ENCODE peak calls at places on chromosome 22, in six cellular contexts. K, Q, Y, V, O and W are unnamed samples.

GRCh38 chr22:35739642-35740041 is 22.0 kb downstream of the APOL5 start:
- DNase-seq in O (no peak), K (peak; percentile 44), V (no peak), Q (no peak), Y (no peak), W (no peak)

GRCh38 chr22:19079691-19080090 is 42.5 kb downstream of the DGCR2 start:
- DNase-seq in O (no peak), Q (no peak), K (no peak), V (no peak), Y (no peak), W (no peak)

GRCh38 chr22:47553436-47553835 is 791.0 kb downstream of the TBC1D22A start:
- DNase-seq in Q (no peak), Y (no peak), O (no peak), V (no peak), K (no peak), W (no peak)

GRCh38 chr22:50045211-50046018 is 12.7 kb downstream of the TTLL8 start:
- DNase-seq in K (no peak), O (no peak), Q (no peak), Y (no peak), V (no peak), W (no peak)

GRCh38 chr22:26484360-26484706 is 656 bp downstream of the SRRD start:
- DNase-seq in Q (no peak), K (no peak), V (no peak), Y (no peak), O (no peak), W (no peak)

GRCh38 chr22:27800250-27801131 is 1.1 kb downstream of the MN1 start:
- DNase-seq in O (no peak), V (no peak), Y (no peak), K (no peak), Q (no peak), W (peak; percentile 50)

GRCh38 chr22:39429916-39430575 is 26.8 kb upstream of the MGAT3 start:
- DNase-seq in Y (peak; percentile 24), K (no peak), O (no peak), Q (no peak), V (no peak), W (no peak)

GRCh38 chr22:33923660-33924246 is 3.5 kb upstream of the LARGE1 start:
- DNase-seq in V (peak; percentile 16), O (peak; percentile 27), K (peak; percentile 74), Q (no peak), Y (peak; percentile 69), W (peak; percentile 3)

GRCh38 chr22:26756675-26757293 is 99.4 kb downstream of the MIAT start:
- DNase-seq in V (peak; percentile 15), O (peak; percentile 8), K (no peak), Y (peak; percentile 72), Q (no peak), W (peak; percentile 13)

GRCh38 chr22:32053165-32053755 is 10.2 kb downstream of the SLC5A1 start:
- DNase-seq in O (no peak), K (no peak), Q (no peak), V (no peak), Y (no peak), W (no peak)

GRCh38 chr22:32052259-32052658 is 9.2 kb downstream of the SLC5A1 start:
- DNase-seq in K (no peak), Q (no peak), O (no peak), V (no peak), Y (no peak), W (no peak)

GRCh38 chr22:32048069-32048468 is 5.0 kb downstream of the SLC5A1 start:
- DNase-seq in Q (no peak), O (no peak), K (no peak), Y (no peak), V (no peak), W (no peak)

GRCh38 chr22:32055069-32055468 is 12.0 kb downstream of the SLC5A1 start:
- DNase-seq in Q (no peak), Y (no peak), V (no peak), K (no peak), O (no peak), W (no peak)

GRCh38 chr22:32050678-32051515 is 7.8 kb downstream of the SLC5A1 start:
- DNase-seq in Q (peak; percentile 88), Y (peak; percentile 50), K (peak; percentile 72), V (no peak), O (peak; percentile 95), W (peak; percentile 85)
- H3K27ac ChIP-seq in Q (peak overlapping the region; percentile 57), Y (no peak overlapping the region), K (peak overlapping the region; percentile 73), V (no peak overlapping the region), O (peak overlapping the region; percentile 80), W (peak overlapping the region; percentile 80)

GRCh38 chr22:46451741-46452140 is 85.7 kb downstream of the CELSR1 start:
- DNase-seq in O (no peak), Q (no peak), Y (no peak), V (no peak), K (no peak), W (no peak)
- TF ChIP-seq CTCF in O (no peak), Q (no peak), Y (no peak), V (no peak), K (no peak), W (no peak)

DNA sequence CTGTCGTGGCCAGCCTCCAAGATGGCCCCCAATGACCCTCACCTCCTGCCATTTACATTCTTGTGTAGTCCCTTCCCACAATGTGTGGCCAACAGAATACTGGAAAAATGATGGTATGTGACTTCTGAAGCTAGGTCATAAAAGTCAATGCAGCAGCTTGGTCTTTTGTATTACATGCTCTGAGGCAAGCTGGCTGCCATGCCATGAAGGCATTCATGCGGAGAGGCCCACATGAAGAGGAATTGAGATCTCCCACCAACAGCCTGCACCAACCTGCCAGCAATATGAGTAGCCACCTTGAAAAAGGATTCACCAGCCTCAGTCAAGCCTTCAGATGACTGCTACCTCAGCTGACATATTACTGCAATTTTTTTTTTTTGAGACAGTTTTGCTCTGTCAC is 4.6 kb downstream of the MRTFA start:
- DNase-seq in Q (no peak), Y (no peak), V (no peak), O (no peak), K (no peak), W (no peak)
- H3K27ac ChIP-seq in Q (no peak overlapping the region), Y (no peak overlapping the region), V (no peak overlapping the region), O (no peak overlapping the region), K (no peak overlapping the region), W (peak overlapping the region; percentile 22)

DNA sequence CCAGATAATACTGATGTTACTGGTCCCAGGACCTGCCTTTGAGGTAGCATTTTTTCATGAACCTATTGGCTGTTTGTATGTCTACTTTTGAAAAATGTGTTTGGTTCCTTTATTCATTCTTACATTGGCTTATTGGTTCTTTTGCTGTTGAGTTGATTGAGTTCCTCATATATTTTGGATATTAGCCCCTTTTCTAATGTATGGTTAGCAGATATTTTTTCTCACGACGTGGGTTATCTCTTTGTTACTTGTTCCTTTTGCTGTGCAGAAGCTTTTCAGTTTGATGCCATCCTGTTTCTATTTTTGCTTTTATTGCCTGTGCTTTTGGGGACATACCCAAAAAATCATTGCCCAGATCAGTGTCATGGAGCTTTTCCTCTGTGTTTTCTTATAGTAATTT is 9.8 kb upstream of the ZNF74 start:
- DNase-seq in K (no peak), O (no peak), Q (no peak), Y (no peak), V (no peak), W (no peak)
- TF ChIP-seq CTCF in K (no peak), O (no peak), Q (no peak), Y (no peak), V (no peak), W (no peak)